ENCODE peak calls at places on chromosomes 11 and 22, in seven cellular contexts. A, X, P, K, J, E and F are unnamed samples.
A peak's percentile ranks its signal among the peaks of the same experiment; 100 is the strongest.

GRCh38 chr11:72162891-72163492 is 27.5 kb downstream of the FOLR3 start:
- DNase-seq in P (no peak), J (no peak), E (no peak), X (no peak), K (no peak), A (no peak), F (no peak)

GRCh38 chr11:112962854-112963367 is 1.7 kb downstream of the NCAM1 start:
- DNase-seq in E (peak; percentile 90), A (peak; percentile 72), K (no peak), J (peak; percentile 74), P (peak; percentile 44), X (no peak), F (no peak)

GRCh38 chr11:116918925-116919653 is 81.7 kb upstream of the APOA1 start:
- DNase-seq in J (no peak), X (no peak), K (no peak), A (no peak), P (no peak), E (no peak), F (no peak)

GRCh38 chr22:31488988-31489617 is 539 bp downstream of the EIF4ENIF1 start:
- DNase-seq in K (no peak), E (no peak), X (no peak), P (peak; percentile 39), A (peak; percentile 36), J (peak; percentile 26), F (no peak)

GRCh38 chr11:48058777-48059176 is 78.4 kb downstream of the PTPRJ start:
- DNase-seq in E (no peak), A (no peak), P (no peak), K (no peak), X (no peak), J (no peak), F (no peak)

GRCh38 chr11:79312591-79313267 is 128.1 kb downstream of the TENM4 start:
- DNase-seq in P (no peak), J (no peak), K (no peak), X (no peak), A (no peak), E (no peak), F (no peak)

GRCh38 chr22:36191106-36191836 is 10.3 kb downstream of the APOL4 start:
- DNase-seq in A (no peak), E (peak; percentile 93), K (no peak), P (peak; percentile 33), J (peak; percentile 54), X (peak; percentile 43), F (no peak)

GRCh38 chr11:12827929-12828812 is 153.9 kb downstream of the TEAD1 start:
- DNase-seq in K (no peak), X (no peak), J (no peak), P (peak; percentile 57), E (no peak), A (peak; percentile 56), F (no peak)

GRCh38 chr11:64834723-64835615 is 9.5 kb downstream of the CDC42BPG start:
- DNase-seq in P (no peak), J (no peak), E (no peak), K (peak; percentile 58), X (no peak), A (peak; percentile 90), F (no peak)

GRCh38 chr22:31080164-31080847 is 812 bp upstream of the SMTN start:
- DNase-seq in E (no peak), J (no peak), A (no peak), X (no peak), P (no peak), K (no peak), F (no peak)

GRCh38 chr11:64450168-64450560 is 91.2 kb downstream of the RPS6KA4 start:
- DNase-seq in X (no peak), K (no peak), P (no peak), A (no peak), E (peak; percentile 12), J (no peak), F (no peak)

GRCh38 chr22:29690481-29690880 is 29.3 kb upstream of the CABP7 start:
- DNase-seq in J (no peak), X (no peak), K (no peak), P (no peak), A (no peak), E (no peak), F (no peak)

GRCh38 chr11:30326114-30326783 is 3.3 kb downstream of the ARL14EP start:
- DNase-seq in X (no peak), E (no peak), P (no peak), A (no peak), K (no peak), J (no peak), F (no peak)

GRCh38 chr11:44632466-44633123 is 67.1 kb downstream of the CD82 start:
- DNase-seq in E (peak; percentile 74), P (peak; percentile 29), A (peak; percentile 33), K (peak; percentile 66), X (no peak), J (no peak), F (peak; percentile 89)

GRCh38 chr11:77547863-77548551 is 41.7 kb upstream of the AQP11 start:
- DNase-seq in E (no peak), J (peak; percentile 59), A (no peak), P (peak; percentile 30), K (peak; percentile 57), X (peak; percentile 38), F (no peak)

GRCh38 chr11:70326365-70326803 is 55.9 kb downstream of the PPFIA1 start:
- DNase-seq in K (no peak), A (peak; percentile 24), E (peak; percentile 75), J (peak; percentile 64), P (peak; percentile 27), X (peak; percentile 67), F (no peak)

GRCh38 chr11:100573911-100574513 is 113.1 kb upstream of the ARHGAP42 start:
- DNase-seq in X (no peak), J (no peak), K (no peak), P (no peak), A (no peak), E (no peak), F (no peak)

GRCh38 chr11:65793144-65793581 is 6.3 kb downstream of the OVOL1 start:
- DNase-seq in J (no peak), A (peak; percentile 95), E (no peak), K (no peak), P (peak; percentile 88), X (no peak), F (no peak)

GRCh38 chr22:37806409-37807338 is 1.1 kb upstream of the GCAT start:
- DNase-seq in P (no peak), K (no peak), X (no peak), A (peak; percentile 38), E (peak; percentile 75), J (peak; percentile 62), F (no peak)

GRCh38 chr11:11246166-11246565 is 106.9 kb downstream of the CSNK2A3 start:
- DNase-seq in X (no peak), A (no peak), E (no peak), P (no peak), J (no peak), K (no peak), F (no peak)

GRCh38 chr11:102323542-102324261 is 6.4 kb downstream of the BIRC3 start:
- DNase-seq in X (no peak), A (no peak), K (no peak), P (no peak), J (no peak), E (no peak), F (no peak)

GRCh38 chr11:32893091-32893946 is 708 bp downstream of the QSER1 start:
- DNase-seq in K (peak; percentile 43), E (peak; percentile 68), J (peak; percentile 65), P (peak; percentile 55), X (peak; percentile 7), A (peak; percentile 43), F (no peak)

GRCh38 chr11:105935791-105936190 is 86.2 kb downstream of the MSANTD4 start:
- DNase-seq in P (no peak), E (no peak), K (no peak), X (no peak), J (no peak), A (no peak), F (no peak)

DNA sequence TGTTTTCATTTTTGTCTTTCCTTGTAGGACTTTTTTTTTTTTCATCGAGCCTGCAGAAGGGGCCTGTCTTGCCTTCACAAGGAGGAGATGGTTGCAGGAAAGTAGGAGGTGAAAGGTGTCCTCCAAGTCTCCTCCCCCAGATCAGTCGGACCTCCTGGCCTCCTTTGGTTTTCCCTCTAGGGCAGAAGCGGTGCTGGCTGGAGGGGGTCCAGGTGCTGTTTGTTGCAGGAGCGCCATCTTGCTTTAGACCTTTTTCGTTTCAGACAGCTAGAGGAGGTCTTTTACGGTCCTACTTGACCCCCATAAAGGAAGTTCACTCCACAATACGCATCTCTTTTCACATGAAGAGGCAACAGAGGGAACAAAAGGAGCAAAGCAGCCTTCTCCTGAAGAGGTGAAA is 66.0 kb downstream of the ZBTB16 start:
- DNase-seq in X (no peak), A (no peak), E (peak; percentile 65), J (no peak), P (no peak), K (no peak), F (no peak)
- H3K4me1 ChIP-seq in X (peaks cover 88% of the 10 kb centered on the region), A (peaks cover 67% of the 10 kb centered on the region), E (peaks cover 100% of the 10 kb centered on the region), J (peaks cover 20% of the 10 kb centered on the region), P (peaks cover 61% of the 10 kb centered on the region), K (no peaks in the 10 kb centered on the region), F (peaks cover 100% of the 10 kb centered on the region)

DNA sequence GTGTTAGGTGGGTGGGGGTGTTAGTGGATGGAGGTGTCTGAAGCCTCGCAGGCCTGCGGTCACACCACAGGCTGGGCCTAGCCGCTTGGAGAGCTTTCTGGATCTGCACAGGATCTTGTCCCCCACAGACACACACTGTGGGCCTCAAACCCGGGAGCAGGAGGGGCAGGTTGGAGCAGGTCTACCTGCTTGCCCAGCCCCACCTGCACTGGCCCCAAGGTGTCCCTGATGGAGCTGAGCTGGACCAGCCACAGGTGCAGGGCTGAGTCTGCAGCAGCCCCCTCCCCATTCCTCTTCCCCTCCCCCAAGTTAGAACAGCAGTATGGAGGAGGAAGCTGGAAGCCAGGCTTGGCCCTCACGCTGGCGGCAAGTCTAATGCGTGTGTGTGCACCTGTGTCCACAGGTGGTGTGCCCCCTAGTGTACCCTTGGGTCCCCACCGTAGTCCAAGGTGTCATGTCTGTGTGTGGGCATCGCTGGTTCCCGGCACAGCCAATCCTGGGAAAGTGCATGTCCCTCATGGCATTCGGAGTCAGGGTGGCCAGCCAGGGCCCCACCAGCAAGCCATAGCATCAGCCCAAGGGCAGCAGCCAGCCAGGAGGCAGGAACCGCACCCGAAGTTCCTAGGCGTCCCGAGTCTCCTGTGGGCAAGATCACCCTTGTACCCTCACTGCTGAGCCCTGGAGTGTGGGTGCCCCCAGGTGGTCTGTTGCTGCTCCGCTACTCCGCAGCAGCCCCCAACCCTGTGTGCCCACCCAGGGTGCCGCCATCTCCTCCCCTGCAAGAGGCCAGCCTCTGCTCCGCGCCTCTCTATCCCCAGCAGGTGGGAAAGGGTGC is 2.0 kb upstream of the GATD1 start:
- DNase-seq in P (peak; percentile 7), A (no peak), K (no peak), X (no peak), E (no peak), J (no peak), F (no peak)
- TF ChIP-seq CTCF in P (no peak), A (no peak), K (no peak), X (no peak), E (no peak), J (no peak), F (no peak)

GRCh38 chr11:58164389-58164788 is 24.5 kb upstream of the OR9Q2 start:
- DNase-seq in P (no peak), J (no peak), K (no peak), X (no peak), E (no peak), A (no peak), F (no peak)

GRCh38 chr11:58164990-58165389 is 23.9 kb upstream of the OR9Q2 start:
- DNase-seq in J (no peak), K (no peak), E (no peak), A (no peak), X (no peak), P (no peak), F (no peak)

GRCh38 chr11:58165504-58166106 is 23.3 kb upstream of the OR9Q2 start:
- DNase-seq in K (no peak), X (no peak), P (peak; percentile 23), J (no peak), A (no peak), E (no peak), F (no peak)
- TF ChIP-seq EP300 in K (no peak), X (no peak), P (no peak), J (no peak), A (no peak), E (no peak), F (no peak)

GRCh38 chr11:88482871-88483301 is 145.3 kb upstream of the CTSC start:
- DNase-seq in E (no peak), P (no peak), X (no peak), A (no peak), J (no peak), K (no peak), F (no peak)
- H3K4me1 ChIP-seq in E (peaks cover 28% of the 10 kb centered on the region), P (no peaks in the 10 kb centered on the region), X (peaks cover 13% of the 10 kb centered on the region), A (no peaks in the 10 kb centered on the region), J (no peaks in the 10 kb centered on the region), K (peaks cover 4% of the 10 kb centered on the region), F (peaks cover 8% of the 10 kb centered on the region)